ENCODE peak calls at places on chromosomes 3 and 15, in seven cellular contexts. H is stimulated activated CD4-positive, alpha-beta T cell treated with anti-CD3 and anti-CD28 coated beads, Interleukin-15, amount 100 ng/mL, for 24 hours; J is Panc1; T is body of pancreas; W is kidney epithelial cell; L is HCT116; P is LHCN-M2. D is an unnamed sample.

GRCh38 chr3:33277193-33277882 is at the start of gene FBXL2:
- DNase-seq in H (peak; percentile 55), J (no peak), T (peak; percentile 84), W (no peak), L (peak; percentile 57), P (peak; percentile 68), D (peak; percentile 45)

GRCh38 chr3:125119752-125120369 is 64.1 kb upstream of the HEG1 start:
- DNase-seq in H (peak; percentile 32), J (no peak), T (no peak), W (no peak), L (no peak), P (no peak), D (no peak)

GRCh38 chr3:174820885-174821284 is 38.2 kb upstream of the NAALADL2 start:
- DNase-seq in H (no peak), J (no peak), T (no peak), W (no peak), L (no peak), P (no peak), D (no peak)

GRCh38 chr3:42745291-42745745 is 27.7 kb downstream of the CCDC13 start:
- DNase-seq in H (no peak), J (no peak), T (no peak), W (no peak), L (no peak), P (no peak), D (no peak)

GRCh38 chr15:51874751-51875644 is 45.5 kb downstream of the TMOD3 start:
- DNase-seq in H (no peak), J (peak; percentile 80), T (no peak), W (peak; percentile 92), L (peak; percentile 89), P (peak; percentile 99), D (peak; percentile 94)

GRCh38 chr3:45665101-45665572 is 24.1 kb upstream of the SACM1L start:
- DNase-seq in H (peak; percentile 62), J (no peak), T (peak; percentile 78), W (no peak), L (peak; percentile 68), P (peak; percentile 56), D (peak; percentile 51)

GRCh38 chr3:157280786-157281185 is 120.8 kb upstream of the CCNL1 start:
- DNase-seq in H (no peak), J (no peak), T (no peak), W (no peak), L (no peak), P (peak; percentile 41), D (no peak)

GRCh38 chr3:143576568-143577270 is 271.5 kb downstream of the SLC9A9 start:
- DNase-seq in H (no peak), J (no peak), T (no peak), W (no peak), L (no peak), P (no peak), D (no peak)

GRCh38 chr3:139935071-139935865 is at the start of gene CLSTN2:
- DNase-seq in H (peak; percentile 63), J (no peak), T (peak; percentile 78), W (peak; percentile 23), L (no peak), P (peak; percentile 22), D (no peak)

GRCh38 chr3:195613468-195614069 is 29.8 kb upstream of the APOD start:
- DNase-seq in H (no peak), J (no peak), T (no peak), W (no peak), L (no peak), P (peak; percentile 3), D (no peak)

GRCh38 chr3:25664066-25664809 is 469 bp downstream of the TOP2B start:
- DNase-seq in H (peak; percentile 79), J (no peak), T (peak; percentile 77), W (no peak), L (peak; percentile 3), P (no peak), D (no peak)

GRCh38 chr15:24819680-24820079 is 135.1 kb upstream of the SNRPN start:
- DNase-seq in H (no peak), J (no peak), T (no peak), W (no peak), L (no peak), P (no peak), D (no peak)

GRCh38 chr15:67834249-67834592 is 5.6 kb downstream of the RNU6-1 start:
- DNase-seq in H (no peak), J (no peak), T (no peak), W (no peak), L (no peak), P (no peak), D (no peak)

GRCh38 chr3:108820586-108820985 is 2.0 kb upstream of the TRAT1 start:
- DNase-seq in H (no peak), J (no peak), T (no peak), W (no peak), L (no peak), P (peak; percentile 47), D (no peak)

GRCh38 chr3:197392961-197393360 is 94.5 kb upstream of the DLG1 start:
- DNase-seq in H (no peak), J (no peak), T (no peak), W (no peak), L (no peak), P (peak; percentile 41), D (no peak)

GRCh38 chr3:13772885-13773745 is 106.8 kb downstream of the WNT7A start:
- DNase-seq in H (no peak), J (no peak), T (no peak), W (no peak), L (no peak), P (no peak), D (no peak)

GRCh38 chr3:173135059-173135458 is 6.0 kb downstream of the SPATA16 start:
- DNase-seq in H (no peak), J (no peak), T (no peak), W (no peak), L (no peak), P (peak; percentile 3), D (no peak)

GRCh38 chr3:69084326-69084667 is 440 bp upstream of the ARL6IP5 start:
- DNase-seq in H (no peak), J (no peak), T (peak; percentile 24), W (peak; percentile 76), L (no peak), P (peak; percentile 81), D (peak; percentile 73)

GRCh38 chr3:123684636-123685035 is 99.8 kb upstream of the HACD2 start:
- DNase-seq in H (no peak), J (no peak), T (no peak), W (no peak), L (no peak), P (no peak), D (no peak)

GRCh38 chr3:57910988-57911387 is 97.2 kb upstream of the FLNB start:
- DNase-seq in H (peak; percentile 28), J (no peak), T (peak; percentile 27), W (no peak), L (peak; percentile 27), P (peak; percentile 23), D (peak; percentile 8)

GRCh38 chr3:24963762-24964625 is 464.1 kb upstream of the RARB start:
- DNase-seq in H (no peak), J (peak; percentile 0), T (no peak), W (no peak), L (peak; percentile 2), P (peak; percentile 6), D (peak; percentile 18)

GRCh38 chr3:194307849-194308248 is 43.3 kb downstream of the CPN2 start:
- DNase-seq in H (no peak), J (no peak), T (no peak), W (no peak), L (no peak), P (no peak), D (no peak)

D was measured in NCI-H460.